ENCODE peak calls at places on chromosomes 6 and 20, in six cellular contexts. L, T, W, Y, P and X are unnamed samples.

GRCh38 chr20:45343445-45343866 is 4.8 kb downstream of the SDC4 start:
- DNase-seq in P (peak), T (no peak), W (no peak), Y (no peak), L (no peak), X (no peak)

GRCh38 chr6:44268095-44268628 is 2.1 kb upstream of the TMEM151B start:
- DNase-seq in W (peak), Y (peak), L (peak), P (peak), T (peak), X (peak)

GRCh38 chr20:54140067-54140466 is 33.7 kb downstream of the CYP24A1 start:
- DNase-seq in Y (no peak), L (no peak), P (no peak), W (no peak), T (no peak), X (no peak)

GRCh38 chr6:21258665-21259064 is 334.9 kb upstream of the SOX4 start:
- DNase-seq in T (no peak), L (no peak), W (no peak), Y (no peak), P (no peak), X (no peak)

GRCh38 chr6:100099189-100100074 is 105.4 kb upstream of the MCHR2 start:
- DNase-seq in Y (no peak), T (peak), P (no peak), W (peak), L (no peak), X (no peak)

GRCh38 chr6:73642530-73642929 is 11.3 kb downstream of the SLC17A5 start:
- DNase-seq in P (no peak), Y (no peak), W (no peak), T (no peak), L (no peak), X (no peak)

GRCh38 chr6:86192123-86192522 is 549.4 kb upstream of the SYNCRIP start:
- DNase-seq in P (no peak), Y (peak), T (no peak), L (no peak), W (no peak), X (peak)

GRCh38 chr6:92690997-92691599 is 728.3 kb downstream of the EPHA7 start:
- DNase-seq in T (peak), P (no peak), Y (no peak), W (peak), L (no peak), X (no peak)

GRCh38 chr6:42450314-42451145 is 1.2 kb downstream of the TRERF1 start:
- DNase-seq in W (peak), P (no peak), T (peak), Y (no peak), L (no peak), X (no peak)

GRCh38 chr6:11357285-11357684 is 124.8 kb upstream of the NEDD9 start:
- DNase-seq in P (no peak), T (no peak), L (no peak), W (no peak), Y (no peak), X (no peak)

GRCh38 chr6:89999154-89999553 is 104.9 kb downstream of the GJA10 start:
- DNase-seq in L (no peak), Y (no peak), T (peak), W (no peak), P (no peak), X (no peak)

GRCh38 chr20:46651091-46651962 is at the start of gene SLC13A3:
- DNase-seq in L (peak), T (no peak), P (peak), W (no peak), Y (peak), X (peak)

GRCh38 chr20:7650081-7650480 is 290.2 kb downstream of the HAO1 start:
- DNase-seq in P (no peak), T (no peak), L (no peak), W (no peak), Y (no peak), X (no peak)

DNA sequence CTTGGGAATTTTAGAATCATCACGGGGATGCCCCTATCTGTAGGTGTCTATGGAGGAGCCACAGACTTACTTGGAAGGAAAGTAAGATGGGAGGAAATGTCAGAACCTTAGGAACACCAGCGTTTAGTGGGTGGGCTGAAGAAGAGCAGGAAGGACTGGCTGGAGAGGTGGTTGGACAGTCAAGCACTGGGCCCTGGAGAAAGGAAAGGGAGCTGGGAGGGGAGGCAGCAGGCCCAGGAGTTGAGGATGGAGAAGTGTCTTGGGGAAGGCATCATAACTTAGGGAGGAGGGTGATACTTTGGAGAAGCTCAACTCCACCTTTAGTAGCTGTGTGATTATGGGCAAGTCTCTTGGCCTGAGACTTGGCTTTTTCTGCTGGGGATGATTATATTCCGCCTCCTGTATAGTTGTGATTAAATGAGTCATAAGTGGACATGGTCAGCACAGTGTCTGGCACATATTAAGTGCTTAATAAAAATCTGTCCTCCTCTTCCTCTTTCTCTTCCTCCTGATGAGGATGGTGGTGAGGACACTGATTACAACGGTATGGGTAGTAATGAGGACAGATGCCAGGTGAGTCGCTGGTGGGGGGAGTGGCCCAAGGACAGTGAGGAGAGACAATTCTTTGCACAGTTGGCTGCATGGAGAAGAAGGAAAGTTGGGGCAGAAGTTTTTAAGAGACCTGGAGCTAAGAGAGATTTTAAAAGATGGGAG is 125.7 kb downstream of the TOX2 start:
- DNase-seq in T (no peak), L (no peak), W (no peak), P (no peak), Y (no peak), X (no peak)
- H3K14ac ChIP-seq in T (no peak), L (no peak), W (no peak), P (no peak), Y (no peak), X (no peak)

DNA sequence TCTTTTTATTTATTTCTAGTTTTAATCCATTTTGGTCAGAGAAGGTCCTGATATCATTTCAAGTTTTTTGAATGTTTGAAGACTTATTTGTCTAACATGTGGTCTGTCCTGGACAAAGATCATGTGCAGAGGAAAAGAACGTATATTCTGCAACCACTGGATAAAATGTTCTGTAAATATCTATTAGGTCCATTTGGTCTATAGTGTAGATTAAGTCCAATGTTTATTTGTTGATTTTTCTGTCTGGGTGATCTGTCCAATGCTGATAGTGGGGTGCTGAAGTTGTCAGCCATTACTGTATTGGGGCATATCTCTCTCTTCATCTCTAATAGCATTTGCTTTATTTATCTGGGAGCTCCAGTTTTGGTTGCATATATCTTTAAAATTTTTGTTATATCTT is 258.4 kb upstream of the CITED2 start:
- DNase-seq in W (no peak), Y (no peak), L (no peak), P (no peak), T (no peak), X (no peak)
- H3K14ac ChIP-seq in W (no peak), Y (no peak), L (no peak), P (no peak), T (no peak), X (no peak)

DNA sequence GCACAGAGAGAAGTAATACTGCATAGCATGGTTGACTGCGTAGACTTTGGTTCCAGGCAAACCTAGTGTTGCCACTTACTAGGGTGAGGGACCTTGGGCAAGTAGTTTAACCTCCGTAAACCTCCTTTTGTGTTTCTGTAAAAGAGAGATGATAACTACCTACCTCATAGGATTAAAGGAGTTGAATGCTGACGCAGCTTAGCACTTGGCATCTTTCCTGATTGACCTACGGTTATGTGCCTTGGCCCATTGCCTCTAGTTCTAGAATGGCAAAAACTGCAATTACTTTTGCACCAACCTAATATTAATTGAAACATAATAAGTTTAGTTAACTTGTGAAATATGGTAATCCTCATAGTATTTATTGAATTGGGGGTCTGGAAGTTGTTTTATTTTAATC is 19.1 kb downstream of the GHRH start:
- DNase-seq in L (no peak), P (no peak), W (no peak), T (no peak), Y (no peak), X (no peak)
- H3K14ac ChIP-seq in L (no peak), P (no peak), W (no peak), T (no peak), Y (no peak), X (no peak)

GRCh38 chr20:24314053-24314452 is 155.4 kb upstream of the SYNDIG1 start:
- DNase-seq in L (no peak), Y (no peak), T (no peak), P (no peak), W (no peak), X (no peak)
- H3K14ac ChIP-seq in L (no peak), Y (no peak), T (no peak), P (no peak), W (no peak), X (no peak)

DNA sequence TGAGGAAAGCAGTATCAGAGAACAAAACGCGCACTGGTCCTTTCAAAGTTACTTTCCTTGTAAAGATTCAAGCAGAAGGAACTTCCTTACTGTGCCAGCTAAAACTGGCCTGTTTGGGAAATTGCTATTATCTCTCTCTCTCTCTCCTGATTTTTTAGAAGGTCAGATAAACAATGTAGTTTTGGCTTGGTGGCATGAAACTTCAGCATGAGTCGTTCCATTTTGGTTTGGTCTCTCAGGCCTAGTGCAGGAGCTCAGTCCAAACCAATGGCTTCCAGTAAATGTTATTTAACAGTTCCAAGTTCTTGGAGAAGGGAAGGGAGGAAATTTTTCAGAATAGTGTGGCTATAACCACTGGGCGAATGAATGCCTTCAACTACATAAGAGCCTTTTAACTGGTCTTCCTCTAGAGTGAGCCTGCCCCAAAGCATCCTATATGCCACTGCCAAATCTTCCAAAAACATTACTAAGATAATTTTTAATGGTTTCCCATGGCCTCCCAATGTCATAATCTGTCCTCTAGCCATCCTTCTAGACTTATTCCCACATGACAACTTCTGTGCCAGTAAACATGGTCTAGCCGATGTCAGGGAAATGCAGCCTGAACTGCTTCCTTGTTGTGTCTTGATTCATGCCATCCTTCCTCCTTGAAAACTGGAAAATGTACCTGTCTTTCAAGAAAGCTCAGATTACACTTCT is 9.1 kb upstream of the SNX9 start:
- DNase-seq in W (peak), T (peak), P (no peak), Y (no peak), L (no peak), X (no peak)
- H3K14ac ChIP-seq in W (no peak), T (peak), P (no peak), Y (no peak), L (no peak), X (no peak)

DNA sequence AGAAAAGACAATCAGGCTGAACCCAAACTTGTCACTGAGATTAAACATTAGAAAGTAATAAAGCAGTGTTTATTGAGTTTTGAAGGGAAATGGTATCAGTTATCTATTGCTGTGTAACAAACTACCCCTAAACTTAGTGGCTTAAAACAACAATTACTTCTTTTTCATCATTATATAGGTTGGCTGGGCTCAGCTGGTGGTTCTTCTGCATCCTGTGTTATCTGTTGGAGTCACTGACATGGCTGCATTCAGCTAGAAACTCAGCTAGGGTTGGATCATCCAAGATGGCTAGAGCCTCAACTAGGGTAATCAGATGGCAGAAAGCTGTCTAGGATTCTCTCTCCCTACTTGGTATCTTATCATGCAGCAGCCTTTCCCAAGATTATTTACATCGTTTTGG is 12.5 kb upstream of the RIN2 start:
- DNase-seq in T (no peak), L (no peak), P (no peak), W (no peak), Y (no peak), X (no peak)
- H3K14ac ChIP-seq in T (no peak), L (no peak), P (no peak), W (no peak), Y (no peak), X (no peak)

DNA sequence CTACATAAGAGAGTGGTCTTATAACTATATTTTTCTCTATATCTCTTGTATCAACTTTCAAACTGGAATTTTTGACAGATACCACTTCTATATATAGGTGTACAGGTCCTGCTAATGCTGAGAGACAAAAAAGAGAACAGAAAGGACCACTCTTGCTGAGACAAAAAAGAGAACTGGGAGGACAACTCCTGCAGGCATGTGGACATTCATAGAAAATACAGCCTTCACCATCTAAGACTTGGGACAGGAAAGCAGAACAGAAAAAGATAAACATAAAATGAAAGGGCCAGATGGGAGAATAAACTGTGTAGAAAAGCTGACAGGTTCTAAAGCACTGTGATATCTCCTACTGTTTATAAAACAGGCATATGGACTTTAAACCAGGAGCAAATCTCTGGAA is 541.0 kb upstream of the ADGRB3 start:
- DNase-seq in L (no peak), T (no peak), P (no peak), Y (no peak), W (no peak), X (no peak)
- H3K14ac ChIP-seq in L (no peak), T (no peak), P (no peak), Y (no peak), W (no peak), X (no peak)

DNA sequence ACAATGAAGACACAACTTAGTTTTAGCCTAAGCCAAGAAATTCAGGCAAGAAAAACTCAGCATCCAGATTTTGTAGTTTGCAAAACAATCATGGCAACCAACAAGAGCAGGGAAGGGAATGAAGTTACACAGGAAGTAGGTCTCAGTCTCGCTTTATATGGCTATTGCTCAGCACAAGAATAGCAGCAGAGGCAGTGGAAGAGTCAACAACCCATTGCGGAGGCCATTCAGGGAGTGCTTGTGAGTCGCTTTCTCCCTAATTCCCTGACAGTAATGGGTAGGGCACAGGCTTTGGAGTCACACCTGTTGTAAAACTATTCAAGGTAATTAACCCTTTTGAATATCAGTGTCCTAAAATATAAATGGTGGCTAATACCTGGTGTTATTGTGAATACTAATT is 238.5 kb downstream of the HDGFL1 start:
- DNase-seq in T (no peak), W (no peak), Y (peak), P (no peak), L (no peak), X (no peak)
- H3K14ac ChIP-seq in T (peak), W (no peak), Y (no peak), P (no peak), L (no peak), X (no peak)